ENCODE peak calls at places on chromosomes 13 and 19, in ten cellular contexts. P is transverse colon, D is sigmoid colon, T is upper lobe of left lung, I is SK-N-SH, L is stomach, B is K562, U is H1, V is GM12878, K is HepG2. F is an unnamed sample.

GRCh38 chr19:49761625-49762311 is 1.3 kb downstream of the TSKS start:
- DNase-seq in P (no peak), D (no peak), T (no peak), I (no peak), L (no peak), B (peak), U (no peak), V (no peak), K (peak), F (no peak)

GRCh38 chr13:79915386-79915785 is 425.5 kb downstream of the SPRY2 start:
- DNase-seq in P (no peak), D (no peak), T (no peak), I (peak), L (no peak), B (no peak), U (no peak), V (no peak), K (no peak), F (no peak)

GRCh38 chr13:98539655-98540054 is 37.3 kb downstream of the STK24 start:
- DNase-seq in P (no peak), D (peak), T (no peak), I (no peak), L (no peak), B (no peak), U (no peak), V (no peak), K (no peak), F (no peak)

GRCh38 chr13:110562696-110563462 is 1.4 kb upstream of the RAB20 start:
- DNase-seq in P (no peak), D (no peak), T (no peak), I (no peak), L (no peak), B (peak), U (no peak), V (no peak), K (peak), F (no peak)

GRCh38 chr13:77492982-77493381 is 42.5 kb upstream of the SCEL start:
- DNase-seq in P (no peak), D (no peak), T (no peak), I (peak), L (no peak), B (no peak), U (no peak), V (no peak), K (peak), F (no peak)

GRCh38 chr19:27684293-27684692 is 1528.7 kb downstream of the UQCRFS1 start:
- DNase-seq in P (no peak), D (no peak), T (no peak), I (no peak), L (no peak), B (no peak), U (no peak), V (no peak), K (no peak), F (no peak)

GRCh38 chr13:112696869-112697465 is 7.1 kb downstream of the ATP11A start:
- DNase-seq in P (peak), D (peak), T (no peak), I (no peak), L (peak), B (no peak), U (no peak), V (no peak), K (no peak), F (peak)

GRCh38 chr19:5206751-5207075 is 133.9 kb downstream of the PTPRS start:
- DNase-seq in P (no peak), D (no peak), T (no peak), I (no peak), L (no peak), B (no peak), U (no peak), V (no peak), K (no peak), F (no peak)

GRCh38 chr19:2266183-2266993 is 10.2 kb upstream of the JSRP1 start:
- DNase-seq in P (peak), D (peak), T (peak), I (peak), L (peak), B (peak), U (no peak), V (peak), K (peak), F (peak)

GRCh38 chr13:77506874-77507273 is 28.6 kb upstream of the SCEL start:
- DNase-seq in P (no peak), D (no peak), T (no peak), I (no peak), L (no peak), B (no peak), U (no peak), V (no peak), K (no peak), F (no peak)

GRCh38 chr13:40508112-40508511 is 158.3 kb downstream of the FOXO1 start:
- DNase-seq in P (no peak), D (no peak), T (no peak), I (no peak), L (no peak), B (no peak), U (no peak), V (no peak), K (no peak), F (no peak)

GRCh38 chr13:114108141-114108761 is 24.2 kb downstream of the RASA3 start:
- DNase-seq in P (peak), D (peak), T (peak), I (no peak), L (no peak), B (no peak), U (no peak), V (no peak), K (no peak), F (peak)

GRCh38 chr19:43554317-43554895 is 20.9 kb downstream of the XRCC1 start:
- DNase-seq in P (no peak), D (no peak), T (no peak), I (no peak), L (no peak), B (no peak), U (no peak), V (no peak), K (no peak), F (no peak)

GRCh38 chr13:35144496-35144895 is 202.4 kb downstream of the NBEA start:
- DNase-seq in P (no peak), D (no peak), T (no peak), I (no peak), L (no peak), B (no peak), U (no peak), V (no peak), K (no peak), F (no peak)

GRCh38 chr13:44969858-44970484 is 19.3 kb downstream of the NUFIP1 start:
- DNase-seq in P (no peak), D (no peak), T (no peak), I (peak), L (no peak), B (peak), U (no peak), V (no peak), K (peak), F (no peak)

GRCh38 chr13:77176350-77176749 is 149.4 kb upstream of the FBXL3 start:
- DNase-seq in P (no peak), D (no peak), T (no peak), I (no peak), L (no peak), B (peak), U (no peak), V (no peak), K (peak), F (no peak)

GRCh38 chr13:98411617-98412310 is 165.1 kb downstream of the STK24 start:
- DNase-seq in P (peak), D (peak), T (peak), I (no peak), L (no peak), B (no peak), U (no peak), V (no peak), K (no peak), F (no peak)

GRCh38 chr13:48579167-48579918 is 46.5 kb upstream of the RCBTB2 start:
- DNase-seq in P (peak), D (no peak), T (no peak), I (no peak), L (peak), B (no peak), U (no peak), V (peak), K (no peak), F (no peak)

GRCh38 chr13:43348397-43348796 is 325.0 kb downstream of the DNAJC15 start:
- DNase-seq in P (no peak), D (no peak), T (no peak), I (no peak), L (no peak), B (no peak), U (no peak), V (no peak), K (no peak), F (no peak)

GRCh38 chr19:27672309-27673047 is 1540.5 kb downstream of the UQCRFS1 start:
- DNase-seq in P (no peak), D (no peak), T (peak), I (no peak), L (peak), B (no peak), U (no peak), V (no peak), K (no peak), F (peak)

GRCh38 chr19:10419200-10419645 is 1.1 kb upstream of the PDE4A start:
- DNase-seq in P (no peak), D (no peak), T (no peak), I (peak), L (no peak), B (peak), U (no peak), V (no peak), K (no peak), F (no peak)

GRCh38 chr19:4694211-4694987 is 24.3 kb upstream of the MYDGF start:
- DNase-seq in P (peak), D (peak), T (no peak), I (no peak), L (peak), B (peak), U (no peak), V (no peak), K (no peak), F (peak)

GRCh38 chr13:113410472-113411201 is 42.7 kb downstream of the ADPRHL1 start:
- DNase-seq in P (peak), D (peak), T (no peak), I (no peak), L (no peak), B (no peak), U (no peak), V (no peak), K (peak), F (peak)

GRCh38 chr13:113786262-113786841 is 27.3 kb downstream of the TMEM255B start:
- DNase-seq in P (no peak), D (no peak), T (no peak), I (no peak), L (peak), B (no peak), U (no peak), V (no peak), K (no peak), F (no peak)

GRCh38 chr19:16895467-16896097 is 6.8 kb downstream of the F2RL3 start:
- DNase-seq in P (no peak), D (no peak), T (no peak), I (no peak), L (no peak), B (no peak), U (no peak), V (no peak), K (no peak), F (no peak)

GRCh38 chr19:31350033-31350692 is 927 bp upstream of the TSHZ3 start:
- DNase-seq in P (no peak), D (peak), T (no peak), I (peak), L (no peak), B (no peak), U (peak), V (no peak), K (no peak), F (no peak)

GRCh38 chr19:2646866-2647535 is 55.5 kb downstream of the GNG7 start:
- DNase-seq in P (no peak), D (no peak), T (no peak), I (no peak), L (no peak), B (no peak), U (no peak), V (no peak), K (no peak), F (no peak)

GRCh38 chr13:23871616-23872220 is 17.5 kb downstream of the MIPEP start:
- DNase-seq in P (no peak), D (no peak), T (no peak), I (peak), L (no peak), B (no peak), U (no peak), V (no peak), K (peak), F (no peak)

GRCh38 chr13:99289674-99290337 is 17.4 kb downstream of the GPR183 start:
- DNase-seq in P (no peak), D (no peak), T (no peak), I (no peak), L (no peak), B (no peak), U (no peak), V (no peak), K (no peak), F (no peak)

GRCh38 chr19:53881482-53882390 is at the start of gene PRKCG:
- DNase-seq in P (peak), D (no peak), T (peak), I (peak), L (peak), B (peak), U (peak), V (no peak), K (peak), F (no peak)

GRCh38 chr19:34556500-34556899 is 74.9 kb downstream of the WTIP start:
- DNase-seq in P (peak), D (no peak), T (no peak), I (no peak), L (no peak), B (peak), U (peak), V (no peak), K (peak), F (no peak)

GRCh38 chr19:29873024-29873800 is 61.4 kb downstream of the CCNE1 start:
- DNase-seq in P (peak), D (no peak), T (peak), I (peak), L (peak), B (peak), U (peak), V (no peak), K (no peak), F (peak)

GRCh38 chr13:39100996-39101751 is 62.9 kb downstream of the NHLRC3 start:
- DNase-seq in P (no peak), D (no peak), T (no peak), I (no peak), L (no peak), B (no peak), U (no peak), V (no peak), K (no peak), F (no peak)

GRCh38 chr13:39132286-39132685 is 94.0 kb downstream of the NHLRC3 start:
- DNase-seq in P (no peak), D (no peak), T (no peak), I (no peak), L (no peak), B (no peak), U (no peak), V (no peak), K (no peak), F (no peak)

GRCh38 chr19:43779820-43780219 is 953 bp downstream of the KCNN4 start:
- DNase-seq in P (no peak), D (no peak), T (no peak), I (no peak), L (no peak), B (peak), U (no peak), V (no peak), K (no peak), F (no peak)

GRCh38 chr19:3793799-3794198 is 7.6 kb upstream of the MATK start:
- DNase-seq in P (no peak), D (no peak), T (no peak), I (no peak), L (no peak), B (no peak), U (no peak), V (no peak), K (no peak), F (no peak)

GRCh38 chr19:18396471-18397241 is 766 bp downstream of the LRRC25 start:
- DNase-seq in P (no peak), D (no peak), T (no peak), I (no peak), L (no peak), B (no peak), U (no peak), V (no peak), K (no peak), F (no peak)

GRCh38 chr19:18733196-18733647 is 49.7 kb downstream of the CRTC1 start:
- DNase-seq in P (peak), D (peak), T (no peak), I (peak), L (peak), B (no peak), U (no peak), V (no peak), K (peak), F (no peak)

GRCh38 chr13:101942038-101942437 is 459.8 kb downstream of the FGF14 start:
- DNase-seq in P (peak), D (no peak), T (no peak), I (peak), L (no peak), B (no peak), U (no peak), V (no peak), K (peak), F (no peak)

GRCh38 chr19:7482584-7483439 is 6.0 kb downstream of the PEX11G start:
- DNase-seq in P (peak), D (no peak), T (peak), I (peak), L (no peak), B (peak), U (peak), V (no peak), K (no peak), F (no peak)
- H3K4me3 ChIP-seq in P (no peak), D (no peak), T (no peak), I (no peak), L (no peak), B (no peak), U (peak), V (no peak), K (no peak), F (no peak)

DNA sequence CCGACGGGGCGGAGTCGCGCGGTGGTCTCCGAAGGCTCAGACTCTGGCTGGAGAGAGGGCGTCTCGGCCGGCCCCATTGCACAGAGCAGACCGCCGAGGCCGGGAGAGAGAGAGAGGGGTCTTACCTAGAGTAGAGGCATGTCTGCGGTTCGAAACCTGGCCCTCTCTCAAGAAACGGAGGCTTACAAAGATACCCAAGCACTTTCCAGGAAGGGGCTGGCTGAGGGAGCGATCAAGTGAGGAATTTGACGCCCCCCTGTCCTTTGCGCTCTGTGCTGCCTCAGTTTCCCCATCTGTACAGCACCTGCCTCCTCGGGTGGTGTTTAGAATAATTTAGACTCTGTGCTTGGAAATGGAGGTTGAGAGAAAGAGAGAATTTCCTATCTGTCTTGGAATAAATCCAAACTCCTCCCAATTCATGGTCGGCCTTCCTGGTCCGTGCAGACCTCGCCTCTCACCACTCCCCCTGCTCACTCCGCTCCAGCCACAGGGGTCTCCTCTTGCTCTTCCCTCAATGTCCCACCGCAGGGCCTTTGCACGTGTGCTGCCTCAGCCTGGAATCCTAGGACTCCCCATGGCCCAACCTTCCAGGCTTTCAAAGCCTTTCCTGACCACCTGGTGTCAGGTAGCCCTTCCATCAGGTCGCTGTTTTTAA is 659 bp upstream of the ISOC2 start:
- DNase-seq in P (no peak), D (no peak), T (no peak), I (peak), L (no peak), B (peak), U (no peak), V (no peak), K (peak), F (no peak)
- TF ChIP-seq EP300 in P (no peak), D (no peak), T (no peak), I (no peak), L (no peak), B (no peak), U (no peak), V (no peak), K (peak), F (no peak)

DNA sequence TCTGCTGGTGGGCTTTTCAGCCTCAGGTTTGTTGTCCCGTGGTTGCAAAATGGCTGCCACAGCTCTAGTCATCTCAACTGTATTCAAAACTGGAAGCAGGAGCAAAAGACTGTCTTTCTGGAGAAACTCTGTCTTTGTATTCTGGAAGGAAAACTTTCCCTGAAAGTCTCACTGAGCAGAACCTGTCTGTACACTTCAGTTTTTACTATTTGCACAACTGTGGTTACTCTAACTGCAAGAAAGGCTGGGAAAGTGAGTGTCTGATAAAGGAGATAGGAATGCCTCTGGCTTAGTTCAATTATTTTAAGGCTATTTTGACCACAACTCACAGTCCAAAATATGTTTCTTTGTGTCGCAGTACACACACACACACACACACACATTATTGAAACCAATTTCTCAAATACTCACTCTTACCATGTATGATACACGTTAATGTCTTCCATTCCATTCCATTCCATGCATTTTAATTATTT is 49.7 kb upstream of the EHD2 start:
- DNase-seq in P (no peak), D (no peak), T (no peak), I (no peak), L (no peak), B (no peak), U (no peak), V (no peak), K (peak), F (no peak)
- TF ChIP-seq POLR2AphosphoS5 in P (no peak), D (no peak), T (no peak), I (no peak), L (no peak), B (no peak), U (no peak), V (no peak), K (no peak), F (no peak)

GRCh38 chr19:9407827-9408226 is 27.5 kb downstream of the ZNF266 start:
- DNase-seq in P (no peak), D (no peak), T (no peak), I (no peak), L (no peak), B (no peak), U (no peak), V (no peak), K (no peak), F (no peak)

DNA sequence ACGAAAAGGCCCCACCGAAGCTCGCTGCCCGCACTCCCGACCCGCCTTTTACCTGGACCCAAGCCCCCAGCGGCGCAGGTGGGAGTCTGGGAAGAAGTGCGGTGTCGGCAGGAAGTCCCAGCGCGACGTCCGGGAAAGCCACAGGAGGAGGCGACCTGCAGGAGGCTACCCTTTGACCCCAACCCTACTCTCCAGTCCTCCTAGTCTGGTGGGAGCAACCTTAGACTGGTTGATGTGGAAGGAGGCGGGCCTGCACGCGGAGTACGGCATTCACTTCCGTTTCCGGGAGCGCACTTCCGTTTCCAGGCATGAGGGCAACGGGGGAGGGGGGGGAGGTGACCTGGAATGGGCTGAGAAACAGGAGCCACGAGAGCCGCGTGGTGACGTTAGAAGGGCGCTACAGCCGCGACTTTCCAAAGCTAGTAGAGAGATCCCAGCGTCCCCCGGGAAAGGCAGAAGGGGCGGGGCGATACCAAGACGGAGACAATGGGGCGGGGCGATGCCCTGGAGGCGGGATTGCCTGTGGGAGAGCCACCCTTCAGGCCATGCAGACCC is 28.5 kb downstream of the ZNF266 start:
- DNase-seq in P (peak), D (peak), T (peak), I (peak), L (peak), B (peak), U (no peak), V (no peak), K (no peak), F (no peak)
- H3K4me3 ChIP-seq in P (peak), D (peak), T (peak), I (peak), L (peak), B (peak), U (no peak), V (no peak), K (no peak), F (peak)